ENCODE peak calls at places on chromosomes 5 and 9, in six cellular contexts. F is GM04504; V is sigmoid colon; K is activated naive CD8-positive, alpha-beta T cell treated with anti-CD3 and anti-CD28 coated beads for 36 hours; A is aorta; O is GM12878. E is an unnamed sample.

GRCh38 chr5:8923516-8923915 is 622.4 kb downstream of the SEMA5A start:
- DNase-seq in F (no peak), V (no peak), K (no peak), A (no peak), O (no peak), E (no peak)

GRCh38 chr5:17400724-17401508 is 97.1 kb upstream of the TAF11L2 start:
- DNase-seq in F (no peak), V (no peak), K (no peak), A (no peak), O (no peak), E (no peak)

GRCh38 chr5:159104058-159104651 is 4.4 kb upstream of the EBF1 start:
- DNase-seq in F (no peak), V (peak; percentile 75), K (no peak), A (peak; percentile 78), O (no peak), E (no peak)

GRCh38 chr5:111747336-111747735 is 9.7 kb downstream of the NREP start:
- DNase-seq in F (no peak), V (no peak), K (no peak), A (no peak), O (no peak), E (no peak)

GRCh38 chr9:117547321-117547720 is 132.5 kb upstream of the ASTN2 start:
- DNase-seq in F (no peak), V (no peak), K (no peak), A (no peak), O (no peak), E (no peak)

GRCh38 chr5:91137647-91138046 is 245.5 kb downstream of the ARRDC3 start:
- DNase-seq in F (no peak), V (no peak), K (no peak), A (no peak), O (no peak), E (no peak)

GRCh38 chr5:62720036-62720441 is 141.4 kb downstream of the LRRC70 start:
- DNase-seq in F (no peak), V (no peak), K (peak; percentile 6), A (no peak), O (peak; percentile 34), E (no peak)

GRCh38 chr9:100267211-100267610 is 85.5 kb downstream of the TEX10 start:
- DNase-seq in F (no peak), V (no peak), K (no peak), A (no peak), O (no peak), E (no peak)

GRCh38 chr5:38347040-38347763 is 88.8 kb downstream of the EGFLAM start:
- DNase-seq in F (no peak), V (no peak), K (no peak), A (no peak), O (no peak), E (no peak)

GRCh38 chr5:159038907-159039306 is 60.8 kb downstream of the EBF1 start:
- DNase-seq in F (peak; percentile 83), V (no peak), K (no peak), A (no peak), O (no peak), E (peak; percentile 18)

GRCh38 chr5:38749861-38750260 is 96.0 kb upstream of the OSMR start:
- DNase-seq in F (no peak), V (no peak), K (no peak), A (no peak), O (no peak), E (no peak)

GRCh38 chr5:159864885-159865622 is 51.2 kb upstream of the ADRA1B start:
- DNase-seq in F (peak; percentile 60), V (no peak), K (no peak), A (no peak), O (peak; percentile 9), E (no peak)

GRCh38 chr5:14167211-14167845 is 24.2 kb downstream of the TRIO start:
- DNase-seq in F (no peak), V (no peak), K (no peak), A (no peak), O (no peak), E (no peak)

GRCh38 chr9:3828495-3828894 is 302.7 kb upstream of the RFX3 start:
- DNase-seq in F (peak; percentile 29), V (no peak), K (no peak), A (no peak), O (no peak), E (no peak)

GRCh38 chr5:32991416-32991805 is 280.3 kb downstream of the NPR3 start:
- DNase-seq in F (no peak), V (no peak), K (no peak), A (no peak), O (no peak), E (no peak)

GRCh38 chr9:128731093-128731492 is 7.2 kb upstream of the ZDHHC12 start:
- DNase-seq in F (no peak), V (no peak), K (no peak), A (no peak), O (no peak), E (no peak)

GRCh38 chr5:175870820-175871447 is 444 bp upstream of the CPLX2 start:
- DNase-seq in F (no peak), V (no peak), K (no peak), A (peak; percentile 55), O (no peak), E (no peak)

GRCh38 chr5:79581535-79581934 is 30.7 kb upstream of the TENT2 start:
- DNase-seq in F (no peak), V (no peak), K (no peak), A (no peak), O (no peak), E (no peak)

GRCh38 chr9:71719585-71719984 is 48.7 kb downstream of the CEMIP2 start:
- DNase-seq in F (peak; percentile 62), V (no peak), K (no peak), A (no peak), O (no peak), E (no peak)

E was measured in left ventricle myocardium superior.